ENCODE peak calls at places on chromosomes 5 and 9, in seven cellular contexts. V is HCT116; Z is NCI-H187 treated with DMSO at 0.1 percent for 48 hours; Q is body of pancreas; L is posterior cingulate gyrus; U is endothelial cell; E is CD4-positive, alpha-beta T cell. N is an unnamed sample.

GRCh38 chr5:63128018-63128417 is 549.4 kb downstream of the LRRC70 start:
- DNase-seq in V (no peak), Z (no peak), Q (no peak), L (no peak), U (no peak), E (no peak), N (no peak)

GRCh38 chr5:104267282-104268015 is 704.9 kb upstream of the NUDT12 start:
- DNase-seq in V (no peak), Z (no peak), Q (no peak), L (no peak), U (no peak), E (no peak), N (no peak)

GRCh38 chr5:148561712-148562365 is 92.5 kb downstream of the HTR4 start:
- DNase-seq in V (no peak), Z (no peak), Q (peak), L (no peak), U (no peak), E (no peak), N (no peak)

GRCh38 chr9:93194584-93194983 is 10.6 kb downstream of the WNK2 start:
- DNase-seq in V (no peak), Z (no peak), Q (no peak), L (no peak), U (no peak), E (no peak), N (peak)

GRCh38 chr9:136693490-136694162 is 6.4 kb upstream of the AGPAT2 start:
- DNase-seq in V (peak), Z (no peak), Q (peak), L (no peak), U (no peak), E (no peak), N (peak)

GRCh38 chr5:113161806-113162205 is 185.2 kb downstream of the DCP2 start:
- DNase-seq in V (no peak), Z (no peak), Q (no peak), L (no peak), U (no peak), E (no peak), N (no peak)

GRCh38 chr9:34809504-34810186 is 99.7 kb upstream of the CCL21 start:
- DNase-seq in V (no peak), Z (no peak), Q (peak), L (peak), U (peak), E (no peak), N (peak)

GRCh38 chr9:131433302-131433854 is 39.5 kb downstream of the PRRC2B start:
- DNase-seq in V (no peak), Z (no peak), Q (no peak), L (no peak), U (no peak), E (no peak), N (no peak)

GRCh38 chr5:123098767-123099513 is 9.9 kb downstream of the PRDM6 start:
- DNase-seq in V (no peak), Z (no peak), Q (no peak), L (no peak), U (no peak), E (no peak), N (no peak)

GRCh38 chr9:20335668-20336332 is 286.5 kb downstream of the MLLT3 start:
- DNase-seq in V (no peak), Z (no peak), Q (no peak), L (no peak), U (no peak), E (no peak), N (no peak)

GRCh38 chr5:167653645-167654106 is 637.8 kb upstream of the WWC1 start:
- DNase-seq in V (no peak), Z (no peak), Q (no peak), L (no peak), U (no peak), E (no peak), N (no peak)

GRCh38 chr5:53879708-53880356 is 319.4 kb downstream of the NDUFS4 start:
- DNase-seq in V (no peak), Z (no peak), Q (no peak), L (no peak), U (no peak), E (no peak), N (no peak)

GRCh38 chr9:14383296-14383695 is 69.4 kb upstream of the NFIB start:
- DNase-seq in V (no peak), Z (no peak), Q (no peak), L (peak), U (no peak), E (no peak), N (no peak)

GRCh38 chr5:141760193-141760592 is 78.2 kb upstream of the ARAP3 start:
- DNase-seq in V (no peak), Z (no peak), Q (no peak), L (no peak), U (no peak), E (no peak), N (no peak)

GRCh38 chr5:143824851-143825720 is 13.1 kb downstream of the HMHB1 start:
- DNase-seq in V (peak), Z (peak), Q (peak), L (peak), U (peak), E (peak), N (peak)

GRCh38 chr5:54959673-54960418 is 25.5 kb downstream of the ESM1 start:
- DNase-seq in V (peak), Z (no peak), Q (no peak), L (no peak), U (peak), E (no peak), N (no peak)

GRCh38 chr5:87252283-87252605 is 15.4 kb upstream of the RASA1 start:
- DNase-seq in V (no peak), Z (no peak), Q (no peak), L (no peak), U (no peak), E (no peak), N (no peak)

GRCh38 chr9:8660383-8660782 is 860.8 kb upstream of the DMAC1 start:
- DNase-seq in V (no peak), Z (no peak), Q (peak), L (peak), U (no peak), E (no peak), N (peak)

GRCh38 chr5:151017897-151018296 is 2.5 kb upstream of the GPX3 start:
- DNase-seq in V (no peak), Z (no peak), Q (no peak), L (no peak), U (no peak), E (no peak), N (no peak)

GRCh38 chr5:29231153-29231552 is 1962.3 kb upstream of the CDH6 start:
- DNase-seq in V (no peak), Z (no peak), Q (no peak), L (no peak), U (no peak), E (no peak), N (no peak)

GRCh38 chr5:141382469-141383294 is at the start of gene PCDHGA7:
- DNase-seq in V (no peak), Z (no peak), Q (no peak), L (no peak), U (no peak), E (no peak), N (no peak)